ENCODE peak calls at places on chromosomes 11 and 22, in eight cellular contexts. L, X, P, R, S, K, Z and H are unnamed samples.

GRCh38 chr22:36871669-36872081 is 10.9 kb downstream of the NCF4 start:
- DNase-seq in X (no peak), S (no peak), Z (no peak), P (no peak), K (no peak), R (no peak), L (no peak), H (no peak)

GRCh38 chr11:119641991-119642745 is 86.8 kb downstream of the NECTIN1 start:
- DNase-seq in R (no peak), X (no peak), Z (peak), L (no peak), S (no peak), K (no peak), P (no peak), H (no peak)

GRCh38 chr22:32788884-32789624 is 12.5 kb upstream of the TIMP3 start:
- DNase-seq in Z (no peak), R (no peak), L (no peak), X (no peak), S (no peak), P (peak), K (no peak), H (no peak)

GRCh38 chr11:19742595-19743292 is 30.1 kb downstream of the NAV2 start:
- DNase-seq in S (peak), P (peak), L (no peak), R (peak), X (peak), K (no peak), Z (peak), H (no peak)

GRCh38 chr11:9219572-9219971 is 45.6 kb downstream of the DENND5A start:
- DNase-seq in P (no peak), R (no peak), K (no peak), L (no peak), X (no peak), S (peak), Z (no peak), H (no peak)

GRCh38 chr22:26673485-26673884 is 16.1 kb downstream of the MIAT start:
- DNase-seq in X (no peak), K (no peak), L (no peak), S (no peak), P (no peak), Z (no peak), R (no peak), H (no peak)

GRCh38 chr11:19433367-19433766 is 192.6 kb upstream of the E2F8 start:
- DNase-seq in R (no peak), S (no peak), Z (no peak), K (peak), L (no peak), P (no peak), X (no peak), H (no peak)

GRCh38 chr22:40728731-40729189 is 49.5 kb downstream of the MCHR1 start:
- DNase-seq in Z (no peak), R (peak), S (no peak), X (peak), P (peak), L (no peak), K (no peak), H (no peak)

GRCh38 chr11:8732748-8733241 is 50.2 kb downstream of the RPL27A start:
- DNase-seq in K (no peak), L (no peak), P (peak), Z (no peak), X (no peak), R (peak), S (peak), H (peak)

GRCh38 chr22:46593211-46593676 is 26.9 kb upstream of the GRAMD4 start:
- DNase-seq in R (peak), K (no peak), S (no peak), P (no peak), Z (no peak), L (no peak), X (no peak), H (no peak)

GRCh38 chr11:34274712-34275398 is 83.0 kb downstream of the ABTB2 start:
- DNase-seq in P (peak), K (peak), X (peak), S (peak), L (no peak), R (no peak), Z (no peak), H (peak)

GRCh38 chr22:24105018-24105360 is 76.3 kb upstream of the SUSD2 start:
- DNase-seq in P (no peak), L (no peak), Z (no peak), S (no peak), X (no peak), K (no peak), R (peak), H (no peak)

GRCh38 chr11:32333335-32333991 is 101.9 kb downstream of the WT1 start:
- DNase-seq in R (peak), P (peak), K (no peak), S (peak), X (peak), L (no peak), Z (no peak), H (no peak)

GRCh38 chr22:26756675-26757293 is 99.4 kb downstream of the MIAT start:
- DNase-seq in K (no peak), L (no peak), X (no peak), S (peak), Z (peak), P (no peak), R (peak), H (peak)

GRCh38 chr11:77074626-77075221 is 8.0 kb downstream of the CAPN5 start:
- DNase-seq in Z (no peak), P (no peak), K (no peak), S (peak), X (peak), L (no peak), R (no peak), H (no peak)

GRCh38 chr11:17387811-17388210 is 648 bp downstream of the KCNJ11 start:
- DNase-seq in P (no peak), S (no peak), K (no peak), Z (no peak), L (no peak), R (peak), X (no peak), H (no peak)

GRCh38 chr11:71240865-71241691 is 11.3 kb downstream of the SHANK2 start:
- DNase-seq in R (peak), L (no peak), K (no peak), S (no peak), Z (no peak), P (peak), X (peak), H (no peak)

GRCh38 chr11:116577273-116577672 is 195.5 kb downstream of the BUD13 start:
- DNase-seq in R (no peak), X (no peak), P (no peak), Z (no peak), K (no peak), S (no peak), L (no peak), H (no peak)

GRCh38 chr11:10584071-10584501 is 15.6 kb upstream of the LYVE1 start:
- DNase-seq in K (no peak), R (no peak), Z (no peak), S (peak), X (no peak), P (no peak), L (no peak), H (no peak)

GRCh38 chr11:60950933-60951610 is 904 bp downstream of the SLC15A3 start:
- DNase-seq in K (no peak), L (no peak), S (peak), Z (no peak), R (peak), P (no peak), X (no peak), H (no peak)

GRCh38 chr22:27681037-27681436 is 120.5 kb downstream of the MN1 start:
- DNase-seq in L (no peak), X (no peak), R (no peak), Z (no peak), P (no peak), S (no peak), K (no peak), H (no peak)

GRCh38 chr11:8325905-8326304 is 62.2 kb upstream of the LMO1 start:
- DNase-seq in K (no peak), R (peak), S (no peak), Z (no peak), L (no peak), X (no peak), P (no peak), H (no peak)

GRCh38 chr11:123429851-123430735 is at the start of gene GRAMD1B:
- DNase-seq in X (peak), K (no peak), P (no peak), Z (no peak), R (peak), S (peak), L (no peak), H (peak)

GRCh38 chr11:43937434-43938411 is 4.7 kb upstream of the C11orf96 start:
- DNase-seq in Z (no peak), X (peak), P (no peak), K (no peak), S (peak), L (no peak), R (no peak), H (peak)

GRCh38 chr22:30372915-30373314 is 14.3 kb downstream of the RNF215 start:
- DNase-seq in K (no peak), S (no peak), L (no peak), X (no peak), P (no peak), R (no peak), Z (no peak), H (no peak)

DNA sequence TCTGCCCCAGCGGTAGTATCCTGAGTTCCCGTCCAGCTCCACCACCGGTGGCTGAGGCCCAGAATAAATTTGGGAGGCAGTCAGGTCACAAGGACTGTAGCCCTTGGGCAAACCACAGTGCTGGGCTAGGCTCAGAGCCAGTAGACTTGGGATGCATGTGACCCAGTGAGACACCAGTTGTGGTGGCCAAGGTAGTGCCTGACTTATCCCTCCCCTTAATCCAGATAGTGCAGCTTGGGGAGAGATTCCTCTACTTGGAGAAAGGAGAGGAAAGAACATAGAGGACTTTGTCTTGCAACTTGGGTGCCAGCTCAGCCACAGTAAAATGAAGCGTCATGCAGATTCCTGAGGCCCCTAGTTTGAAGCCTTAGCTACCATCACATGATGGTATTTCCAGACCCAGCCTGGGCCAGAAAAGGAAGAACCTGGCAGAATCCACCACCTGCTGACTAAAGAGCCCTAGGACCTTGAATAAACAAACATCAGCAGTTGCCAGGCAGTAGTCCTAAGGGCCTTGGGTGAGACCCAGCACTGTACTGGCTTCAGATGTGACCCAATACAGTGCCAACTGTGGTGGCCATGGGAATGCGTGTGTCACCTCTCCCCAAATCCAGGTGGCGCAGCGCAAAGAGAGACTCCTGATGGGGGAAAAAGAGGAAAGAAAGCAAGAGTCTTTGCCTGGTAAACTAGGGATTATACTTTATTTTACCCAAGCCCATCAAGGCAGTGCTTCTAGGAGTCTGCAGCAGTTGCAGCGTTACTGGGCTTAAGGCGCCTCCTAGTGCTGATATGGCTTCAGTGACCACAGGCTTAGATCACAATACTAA is 17.0 kb upstream of the DDX10 start:
- DNase-seq in S (peak), P (peak), Z (peak), R (peak), K (no peak), L (no peak), X (peak), H (no peak)
- TF ChIP-seq POLR2A in S (no peak), P (no peak), Z (no peak), R (no peak), K (no peak), L (no peak), X (no peak), H (no peak)

GRCh38 chr22:25219211-25219689 is at the start of gene CRYBB2:
- DNase-seq in S (no peak), L (no peak), P (no peak), R (no peak), K (no peak), Z (no peak), X (no peak), H (no peak)

GRCh38 chr22:25219948-25220442 is 556 bp downstream of the CRYBB2 start:
- DNase-seq in R (no peak), L (no peak), K (no peak), S (no peak), P (no peak), X (no peak), Z (no peak), H (no peak)

GRCh38 chr22:25223269-25223850 is 3.9 kb downstream of the CRYBB2 start:
- DNase-seq in S (no peak), X (no peak), L (no peak), Z (no peak), K (no peak), R (no peak), P (no peak), H (no peak)

GRCh38 chr22:25216230-25216629 is 3.2 kb upstream of the CRYBB2 start:
- DNase-seq in X (no peak), Z (no peak), L (no peak), P (no peak), S (no peak), K (no peak), R (no peak), H (no peak)

DNA sequence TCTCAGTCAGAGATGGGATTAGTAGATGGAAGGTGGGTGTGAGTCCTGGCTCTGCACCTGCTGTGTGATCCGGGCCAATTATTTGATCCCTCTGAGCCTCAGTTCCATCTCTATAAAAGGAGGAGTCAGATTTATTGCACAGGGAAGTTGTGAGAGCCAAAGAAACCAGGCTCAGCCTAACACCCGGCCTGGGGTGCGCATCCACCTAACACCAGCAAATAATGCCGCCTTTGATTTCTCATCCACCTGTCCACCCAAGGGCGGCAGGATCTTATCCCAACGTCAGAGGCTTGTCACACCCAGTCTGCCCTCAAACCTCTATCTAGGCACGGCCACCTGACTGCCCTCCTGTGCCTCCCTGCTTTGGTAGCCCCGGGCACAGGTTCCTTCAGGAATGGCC is 2.4 kb downstream of the CRYBB2 start:
- DNase-seq in Z (no peak), P (no peak), K (no peak), R (no peak), X (no peak), S (no peak), L (no peak), H (no peak)
- TF ChIP-seq POLR2A in Z (no peak), P (no peak), K (no peak), R (no peak), X (no peak), S (no peak), L (no peak), H (no peak)

DNA sequence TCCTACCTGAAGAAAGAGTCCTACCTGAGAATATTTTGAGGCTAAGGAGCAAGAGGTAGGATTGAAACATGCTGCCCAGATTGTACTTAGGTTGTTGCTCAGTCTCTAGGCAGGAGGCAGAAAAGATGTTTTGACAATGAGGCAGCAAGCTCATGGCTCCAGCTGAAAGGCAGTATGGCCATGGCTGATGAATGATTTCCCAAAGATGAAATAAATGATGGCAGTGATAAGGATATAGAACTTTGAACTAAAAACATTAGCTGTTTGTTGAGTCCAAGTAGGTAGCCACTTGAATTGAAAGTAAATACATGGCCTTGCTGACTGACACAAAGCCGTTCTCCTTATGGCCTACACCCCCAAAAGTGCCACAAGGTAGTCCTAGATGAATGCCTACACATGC is 6.8 kb upstream of the NEU3 start:
- DNase-seq in P (no peak), K (no peak), Z (no peak), X (no peak), S (no peak), R (no peak), L (no peak), H (no peak)
- TF ChIP-seq POLR2A in P (no peak), K (no peak), Z (no peak), X (no peak), S (no peak), R (no peak), L (no peak), H (no peak)

DNA sequence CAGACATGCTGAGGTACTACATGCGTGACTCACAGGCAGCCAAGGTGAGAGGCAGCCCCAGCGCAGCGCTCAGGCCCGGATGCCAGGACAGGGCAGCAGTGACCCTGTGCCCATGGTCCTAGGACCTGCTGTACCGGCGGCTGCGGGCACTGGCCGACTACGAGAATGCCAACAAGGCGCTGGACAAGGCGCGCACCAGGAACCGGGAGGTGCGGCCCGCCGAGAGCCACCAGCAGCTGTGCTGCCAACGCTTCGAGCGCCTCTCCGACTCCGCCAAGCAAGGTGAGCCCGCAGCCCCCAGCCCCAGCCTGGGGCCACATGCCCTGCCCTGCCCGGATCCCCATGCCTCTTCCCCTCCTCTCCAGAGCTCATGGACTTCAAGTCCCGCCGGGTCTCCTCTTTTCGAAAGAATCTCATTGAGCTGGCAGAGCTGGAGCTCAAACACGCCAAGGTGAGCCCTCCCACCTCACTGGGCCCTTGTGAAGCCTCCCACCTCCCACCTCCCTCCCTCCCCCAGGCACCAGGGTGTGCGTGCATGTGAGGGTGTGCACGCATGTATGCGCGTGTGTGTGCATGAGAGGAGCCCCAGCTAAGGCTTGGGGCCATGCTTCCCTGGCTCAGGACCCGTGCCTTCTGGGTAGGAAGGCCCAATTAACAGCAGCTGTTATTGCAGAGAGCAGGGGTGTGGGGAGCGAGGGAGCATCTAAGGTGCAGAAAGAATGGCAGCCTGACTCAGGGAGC is 5.3 kb downstream of the CFL1 start:
- DNase-seq in Z (peak), X (no peak), K (no peak), P (no peak), L (no peak), S (peak), R (peak), H (no peak)
- TF ChIP-seq POLR2A in Z (peak), X (no peak), K (no peak), P (no peak), L (no peak), S (no peak), R (no peak), H (no peak)

GRCh38 chr11:72751293-72752087 is 718 bp downstream of the ARAP1 start:
- DNase-seq in S (no peak), K (no peak), X (no peak), L (no peak), P (no peak), Z (peak), R (peak), H (no peak)

GRCh38 chr11:72753341-72754148 is 1.3 kb upstream of the ARAP1 start:
- DNase-seq in L (no peak), K (no peak), X (no peak), P (no peak), S (no peak), Z (no peak), R (no peak), H (no peak)

GRCh38 chr11:72750556-72751292 is 1.5 kb downstream of the ARAP1 start:
- DNase-seq in P (no peak), R (peak), K (no peak), Z (no peak), X (no peak), L (no peak), S (no peak), H (no peak)

GRCh38 chr11:72754149-72754543 is 1.9 kb upstream of the ARAP1 start:
- DNase-seq in L (no peak), S (no peak), K (no peak), X (no peak), Z (no peak), R (no peak), P (no peak), H (no peak)

GRCh38 chr11:72752088-72752914 is at the start of gene ARAP1:
- DNase-seq in Z (peak), P (peak), S (peak), L (peak), K (no peak), X (peak), R (peak), H (peak)
- TF ChIP-seq POLR2A in Z (peak), P (peak), S (no peak), L (no peak), K (no peak), X (no peak), R (no peak), H (peak)

GRCh38 chr22:22763512-22763911 is 119.1 kb downstream of the GGTLC2 start:
- DNase-seq in K (no peak), X (no peak), L (no peak), S (no peak), R (no peak), Z (no peak), P (no peak), H (no peak)
- TF ChIP-seq POLR2A in K (no peak), X (no peak), L (no peak), S (no peak), R (no peak), Z (no peak), P (no peak), H (no peak)